ENCODE peak calls at places on chromosomes 13 and 19, in five cellular contexts. S is thoracic aorta, B is breast epithelium, A is psoas muscle, Y is left ventricle myocardium inferior. M is an unnamed sample.
A peak's percentile ranks its signal among the peaks of the same experiment; 100 is the strongest.

GRCh38 chr19:6092329-6093286 is 17.7 kb downstream of the RFX2 start:
- DNase-seq in S (peak; percentile 52), B (peak; percentile 88), A (peak; percentile 82), Y (peak; percentile 84), M (peak; percentile 71)

GRCh38 chr13:78593652-78594494 is 9.5 kb downstream of the POU4F1 start:
- DNase-seq in S (no peak), B (no peak), A (no peak), Y (no peak), M (no peak)

GRCh38 chr19:21202865-21203494 is 61.1 kb downstream of the ZNF431 start:
- DNase-seq in S (no peak), B (no peak), A (no peak), Y (no peak), M (peak; percentile 1)

GRCh38 chr19:7304200-7304599 is 10.0 kb upstream of the INSR start:
- DNase-seq in S (no peak), B (no peak), A (no peak), Y (no peak), M (no peak)

GRCh38 chr13:59568306-59568705 is 595.4 kb downstream of the DIAPH3 start:
- DNase-seq in S (no peak), B (no peak), A (no peak), Y (no peak), M (no peak)

GRCh38 chr13:48398450-48399095 is 14.3 kb downstream of the LPAR6 start:
- DNase-seq in S (no peak), B (no peak), A (no peak), Y (no peak), M (no peak)

GRCh38 chr19:43310221-43310620 is 40.9 kb upstream of the PSG9 start:
- DNase-seq in S (no peak), B (no peak), A (no peak), Y (no peak), M (no peak)

GRCh38 chr13:24264976-24265375 is 44.4 kb upstream of the C1QTNF9 start:
- DNase-seq in S (no peak), B (no peak), A (no peak), Y (no peak), M (no peak)

GRCh38 chr19:48551437-48552302 is at the start of gene SULT2B1:
- DNase-seq in S (no peak), B (peak; percentile 71), A (no peak), Y (no peak), M (no peak)

GRCh38 chr19:49393871-49394270 is 5.8 kb downstream of the KASH5 start:
- DNase-seq in S (no peak), B (no peak), A (no peak), Y (no peak), M (no peak)

GRCh38 chr13:112443191-112444000 is 67.2 kb downstream of the SPACA7 start:
- DNase-seq in S (no peak), B (no peak), A (no peak), Y (no peak), M (no peak)

GRCh38 chr13:23348270-23349126 is 85.0 kb downstream of the SACS start:
- DNase-seq in S (no peak), B (no peak), A (no peak), Y (no peak), M (no peak)

GRCh38 chr13:29654807-29655547 is 59.5 kb upstream of the SLC7A1 start:
- DNase-seq in S (no peak), B (no peak), A (no peak), Y (no peak), M (no peak)

GRCh38 chr19:31819837-31820236 is 470.6 kb upstream of the TSHZ3 start:
- DNase-seq in S (no peak), B (no peak), A (no peak), Y (no peak), M (no peak)

GRCh38 chr13:75430618-75431209 is 51.3 kb downstream of the TBC1D4 start:
- DNase-seq in S (no peak), B (no peak), A (no peak), Y (no peak), M (no peak)

GRCh38 chr19:3098515-3099346 is 4.6 kb downstream of the GNA11 start:
- DNase-seq in S (no peak), B (no peak), A (peak; percentile 74), Y (peak; percentile 86), M (no peak)

GRCh38 chr13:51154029-51154555 is 43.0 kb upstream of the C13orf42 start:
- DNase-seq in S (no peak), B (no peak), A (no peak), Y (no peak), M (no peak)

GRCh38 chr13:85313761-85314503 is 485.3 kb downstream of the SLITRK6 start:
- DNase-seq in S (no peak), B (no peak), A (no peak), Y (no peak), M (no peak)

GRCh38 chr13:109130093-109130835 is 500.9 kb downstream of the MYO16 start:
- DNase-seq in S (no peak), B (no peak), A (no peak), Y (no peak), M (no peak)

GRCh38 chr19:6250024-6250605 is 29.7 kb downstream of the MLLT1 start:
- DNase-seq in S (no peak), B (no peak), A (no peak), Y (no peak), M (no peak)

GRCh38 chr13:74871671-74872070 is 610.3 kb downstream of the TBC1D4 start:
- DNase-seq in S (no peak), B (no peak), A (no peak), Y (no peak), M (no peak)

GRCh38 chr19:12065100-12065538 is 588 bp downstream of the ZNF844 start:
- DNase-seq in S (no peak), B (peak; percentile 29), A (peak; percentile 20), Y (peak; percentile 22), M (peak; percentile 18)

GRCh38 chr19:35380450-35381124 is 9.7 kb downstream of the GPR42 start:
- DNase-seq in S (no peak), B (no peak), A (no peak), Y (no peak), M (no peak)

GRCh38 chr19:48737360-48737998 is 2.9 kb downstream of the RASIP1 start:
- DNase-seq in S (no peak), B (no peak), A (no peak), Y (no peak), M (no peak)

GRCh38 chr19:35207391-35207871 is 21.1 kb downstream of the FAM187B start:
- DNase-seq in S (no peak), B (no peak), A (no peak), Y (no peak), M (no peak)

GRCh38 chr13:113861433-113862030 is 2.3 kb downstream of the GAS6 start:
- DNase-seq in S (no peak), B (peak; percentile 59), A (no peak), Y (no peak), M (no peak)

GRCh38 chr13:52835071-52835793 is 13.2 kb downstream of the PCDH8 start:
- DNase-seq in S (no peak), B (no peak), A (no peak), Y (no peak), M (no peak)

GRCh38 chr13:52832268-52832667 is 16.2 kb downstream of the PCDH8 start:
- DNase-seq in S (no peak), B (no peak), A (no peak), Y (no peak), M (no peak)

GRCh38 chr13:52830946-52831345 is 17.5 kb downstream of the PCDH8 start:
- DNase-seq in S (no peak), B (no peak), A (no peak), Y (no peak), M (no peak)

GRCh38 chr13:52837850-52838249 is 10.6 kb downstream of the PCDH8 start:
- DNase-seq in S (no peak), B (no peak), A (no peak), Y (no peak), M (no peak)

DNA sequence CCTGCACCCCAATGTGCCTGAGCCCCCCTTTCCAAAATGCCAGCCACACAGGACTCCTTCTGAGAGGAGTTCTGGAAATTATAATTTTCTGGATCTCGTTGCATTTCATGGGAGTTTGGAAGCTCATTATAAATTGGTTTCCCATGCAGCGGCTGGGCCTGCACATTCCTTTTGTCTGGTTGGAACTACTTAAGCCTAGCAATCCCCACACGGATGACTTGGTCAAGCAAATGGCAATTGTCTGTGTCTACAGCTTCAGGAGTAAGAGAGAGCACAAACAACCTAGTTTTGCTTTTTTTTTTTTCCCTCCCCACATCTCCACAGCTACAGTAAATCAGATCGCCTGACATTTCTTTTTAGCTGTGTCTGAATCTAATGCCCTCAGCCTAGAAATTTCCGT is 15.2 kb downstream of the PCDH8 start:
- DNase-seq in S (no peak), B (no peak), A (no peak), Y (no peak), M (no peak)
- H3K27ac ChIP-seq in S (no peak overlapping the region), B (no peak overlapping the region), A (no peak overlapping the region), Y (no peak overlapping the region), M (peak overlapping the region; percentile 7)

GRCh38 chr13:91609353-91609752 is 210.9 kb downstream of the GPC5 start:
- DNase-seq in S (no peak), B (no peak), A (no peak), Y (no peak), M (no peak)
- H3K27ac ChIP-seq in S (no peak overlapping the region), B (no peak overlapping the region), A (no peak overlapping the region), Y (no peak overlapping the region), M (no peak overlapping the region)

DNA sequence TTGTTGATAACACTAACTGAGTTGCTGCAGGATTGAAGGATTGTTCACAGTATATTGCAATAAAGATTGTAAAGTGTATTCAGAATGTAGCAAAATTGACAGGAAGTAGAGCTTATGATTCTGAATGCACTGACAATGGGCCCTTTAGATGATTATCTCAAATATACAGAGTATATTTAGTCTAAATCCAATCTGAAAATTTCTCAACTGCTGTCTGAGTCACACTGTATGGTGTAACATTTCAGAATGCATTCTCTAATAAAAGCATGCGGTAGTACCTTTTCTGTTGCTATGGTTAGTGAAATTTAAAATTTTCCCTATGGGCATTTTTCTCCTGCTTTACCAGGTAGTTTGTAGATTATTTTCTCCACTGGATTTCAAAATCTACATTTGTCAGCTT is 365.2 kb downstream of the PCDH17 start:
- DNase-seq in S (no peak), B (no peak), A (no peak), Y (no peak), M (no peak)
- H3K27ac ChIP-seq in S (no peak overlapping the region), B (no peak overlapping the region), A (no peak overlapping the region), Y (no peak overlapping the region), M (no peak overlapping the region)

DNA sequence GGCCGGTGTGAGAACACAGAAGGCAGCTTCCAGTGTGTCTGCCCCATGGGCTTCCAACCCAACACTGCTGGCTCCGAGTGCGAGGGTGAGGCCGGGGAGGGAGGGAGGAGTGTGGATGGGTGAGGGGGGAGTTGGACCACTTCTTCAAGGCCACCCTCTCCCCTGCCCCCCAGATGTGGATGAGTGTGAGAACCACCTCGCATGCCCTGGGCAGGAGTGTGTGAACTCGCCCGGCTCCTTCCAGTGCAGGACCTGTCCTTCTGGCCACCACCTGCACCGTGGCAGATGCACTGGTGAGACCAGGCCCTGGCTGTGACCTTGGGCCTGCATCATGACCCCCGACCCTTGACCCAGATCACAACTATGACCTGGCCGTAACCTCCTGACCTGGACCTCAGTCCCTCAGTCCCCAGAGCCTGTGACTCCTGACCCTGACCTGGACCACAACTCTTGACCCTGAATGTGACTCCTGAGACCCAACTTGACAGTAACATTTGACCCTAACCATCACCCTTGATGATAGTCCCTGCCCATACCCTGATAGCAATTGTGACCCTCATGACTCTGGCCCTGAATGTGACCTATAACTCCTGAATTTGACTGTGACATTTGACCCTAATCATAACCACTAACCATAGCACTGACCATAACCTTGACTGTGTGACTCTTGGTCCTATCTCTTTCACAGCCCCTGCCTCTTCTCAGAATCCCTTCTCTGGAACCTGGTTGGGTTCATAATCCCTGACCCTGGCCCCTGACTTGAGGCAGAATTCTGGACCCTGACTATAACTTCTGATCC is 10.9 kb downstream of the LTBP4 start:
- DNase-seq in S (no peak), B (no peak), A (no peak), Y (no peak), M (no peak)
- H3K27ac ChIP-seq in S (peak overlapping the region; percentile 26), B (peak overlapping the region; percentile 87), A (no peak overlapping the region), Y (peak overlapping the region; percentile 91), M (no peak overlapping the region)